ENCODE peak calls at places on chromosomes 11 and 22, in six cellular contexts. One of them, this sample, is unnamed.

GRCh38 chr11:126725043-126725442 is 275.5 kb downstream of the KIRREL3 start:
- DNase-seq in GM12865: no peak
- DNase-seq in colonic mucosa: no peak
- DNase-seq in RWPE1: no peak
- DNase-seq in AG04450: no peak
- DNase-seq in neural progenitor cell: no peak
- DNase-seq in this sample: no peak

GRCh38 chr11:64248578-64248977 is 1.8 kb upstream of the PPP1R14B start:
- DNase-seq in neural progenitor cell: peak
- DNase-seq in RWPE1: no peak
- DNase-seq in GM12865: no peak
- DNase-seq in colonic mucosa: no peak
- DNase-seq in AG04450: no peak
- DNase-seq in this sample: no peak

GRCh38 chr22:49270595-49271368 is 556.9 kb downstream of the BRD1 start:
- DNase-seq in RWPE1: no peak
- DNase-seq in neural progenitor cell: no peak
- DNase-seq in colonic mucosa: no peak
- DNase-seq in GM12865: no peak
- DNase-seq in AG04450: no peak
- DNase-seq in this sample: no peak

GRCh38 chr22:20402960-20403778 is 9.2 kb downstream of the ZNF74 start:
- DNase-seq in AG04450: no peak
- DNase-seq in colonic mucosa: no peak
- DNase-seq in neural progenitor cell: no peak
- DNase-seq in RWPE1: no peak
- DNase-seq in GM12865: no peak
- DNase-seq in this sample: no peak

GRCh38 chr11:108592591-108593213 is 866 bp downstream of the EXPH5 start:
- DNase-seq in colonic mucosa: peak
- DNase-seq in AG04450: no peak
- DNase-seq in neural progenitor cell: no peak
- DNase-seq in RWPE1: peak
- DNase-seq in GM12865: peak
- DNase-seq in this sample: no peak

GRCh38 chr11:88098289-88098688 is 77.0 kb downstream of the RAB38 start:
- DNase-seq in neural progenitor cell: no peak
- DNase-seq in colonic mucosa: no peak
- DNase-seq in GM12865: no peak
- DNase-seq in AG04450: no peak
- DNase-seq in RWPE1: no peak
- DNase-seq in this sample: no peak

GRCh38 chr22:32951807-32952153 is 106.4 kb downstream of the SYN3 start:
- DNase-seq in AG04450: no peak
- DNase-seq in RWPE1: no peak
- DNase-seq in colonic mucosa: no peak
- DNase-seq in GM12865: no peak
- DNase-seq in neural progenitor cell: no peak
- DNase-seq in this sample: no peak

GRCh38 chr22:25383892-25384291 is 164.5 kb downstream of the CRYBB2 start:
- DNase-seq in neural progenitor cell: no peak
- DNase-seq in GM12865: no peak
- DNase-seq in colonic mucosa: no peak
- DNase-seq in AG04450: no peak
- DNase-seq in RWPE1: no peak
- DNase-seq in this sample: no peak

GRCh38 chr22:41352058-41352457 is 29.7 kb upstream of the TEF start:
- DNase-seq in colonic mucosa: no peak
- DNase-seq in RWPE1: no peak
- DNase-seq in neural progenitor cell: no peak
- DNase-seq in AG04450: no peak
- DNase-seq in GM12865: no peak
- DNase-seq in this sample: no peak

GRCh38 chr11:128914216-128915147 is 23.3 kb downstream of the KCNJ5 start:
- DNase-seq in GM12865: no peak
- DNase-seq in AG04450: no peak
- DNase-seq in colonic mucosa: no peak
- DNase-seq in RWPE1: no peak
- DNase-seq in neural progenitor cell: no peak
- DNase-seq in this sample: no peak

GRCh38 chr11:125338886-125339811 is 156.9 kb downstream of the FEZ1 start:
- DNase-seq in RWPE1: no peak
- DNase-seq in GM12865: no peak
- DNase-seq in AG04450: no peak
- DNase-seq in colonic mucosa: no peak
- DNase-seq in neural progenitor cell: no peak
- DNase-seq in this sample: no peak

GRCh38 chr11:72704028-72704782 is 30.0 kb upstream of the PDE2A start:
- DNase-seq in neural progenitor cell: no peak
- DNase-seq in GM12865: no peak
- DNase-seq in RWPE1: no peak
- DNase-seq in colonic mucosa: no peak
- DNase-seq in AG04450: no peak
- DNase-seq in this sample: no peak

GRCh38 chr22:28983190-28983589 is 78.4 kb downstream of the C22orf31 start:
- DNase-seq in GM12865: no peak
- DNase-seq in RWPE1: peak
- DNase-seq in colonic mucosa: no peak
- DNase-seq in AG04450: no peak
- DNase-seq in neural progenitor cell: no peak
- DNase-seq in this sample: no peak

GRCh38 chr11:75480890-75481190 is 44.9 kb downstream of the GDPD5 start:
- DNase-seq in GM12865: no peak
- DNase-seq in neural progenitor cell: no peak
- DNase-seq in RWPE1: no peak
- DNase-seq in colonic mucosa: no peak
- DNase-seq in AG04450: no peak
- DNase-seq in this sample: no peak

GRCh38 chr22:24587251-24587650 is 5.6 kb downstream of the LRRC75B start:
- DNase-seq in GM12865: no peak
- DNase-seq in RWPE1: no peak
- DNase-seq in AG04450: no peak
- DNase-seq in neural progenitor cell: no peak
- DNase-seq in colonic mucosa: no peak
- DNase-seq in this sample: no peak

GRCh38 chr11:32713496-32713895 is 81.0 kb downstream of the CCDC73 start:
- DNase-seq in RWPE1: peak
- DNase-seq in GM12865: no peak
- DNase-seq in colonic mucosa: no peak
- DNase-seq in AG04450: no peak
- DNase-seq in neural progenitor cell: peak
- DNase-seq in this sample: no peak
- TF ChIP-seq CTCF in RWPE1: peak
- TF ChIP-seq CTCF in GM12865: peak
- TF ChIP-seq CTCF in colonic mucosa: no peak
- TF ChIP-seq CTCF in AG04450: peak
- TF ChIP-seq CTCF in neural progenitor cell: peak
- TF ChIP-seq CTCF in this sample: peak

GRCh38 chr11:117950320-117950719 is 21.1 kb upstream of the TMPRSS13 start:
- DNase-seq in neural progenitor cell: no peak
- DNase-seq in colonic mucosa: no peak
- DNase-seq in RWPE1: no peak
- DNase-seq in AG04450: no peak
- DNase-seq in GM12865: no peak
- DNase-seq in this sample: no peak
- TF ChIP-seq CTCF in neural progenitor cell: no peak
- TF ChIP-seq CTCF in colonic mucosa: no peak
- TF ChIP-seq CTCF in RWPE1: no peak
- TF ChIP-seq CTCF in AG04450: no peak
- TF ChIP-seq CTCF in GM12865: peak
- TF ChIP-seq CTCF in this sample: peak

GRCh38 chr11:65552413-65552951 is 5.7 kb downstream of the LTBP3 start:
- DNase-seq in colonic mucosa: no peak
- DNase-seq in GM12865: no peak
- DNase-seq in RWPE1: no peak
- DNase-seq in AG04450: no peak
- DNase-seq in neural progenitor cell: no peak
- DNase-seq in this sample: no peak
- TF ChIP-seq CTCF in colonic mucosa: peak
- TF ChIP-seq CTCF in GM12865: no peak
- TF ChIP-seq CTCF in RWPE1: peak
- TF ChIP-seq CTCF in AG04450: no peak
- TF ChIP-seq CTCF in neural progenitor cell: no peak
- TF ChIP-seq CTCF in this sample: no peak

GRCh38 chr22:42910221-42910942 is 53.3 kb upstream of the ARFGAP3 start:
- DNase-seq in RWPE1: no peak
- DNase-seq in AG04450: no peak
- DNase-seq in colonic mucosa: no peak
- DNase-seq in neural progenitor cell: no peak
- DNase-seq in GM12865: no peak
- DNase-seq in this sample: no peak
- TF ChIP-seq CTCF in RWPE1: no peak
- TF ChIP-seq CTCF in AG04450: no peak
- TF ChIP-seq CTCF in colonic mucosa: no peak
- TF ChIP-seq CTCF in neural progenitor cell: no peak
- TF ChIP-seq CTCF in GM12865: no peak
- TF ChIP-seq CTCF in this sample: peak